ENCODE peak calls at places on chromosomes 1 and 21, in six cellular contexts. V, E, O, G, T and R are unnamed samples.

GRCh38 chr1:14815175-14815882 is 216.8 kb downstream of the KAZN start:
- DNase-seq in T (no peak), O (no peak), G (no peak), V (no peak), E (no peak), R (no peak)

GRCh38 chr1:115277276-115277675 is 60.8 kb downstream of the NGF start:
- DNase-seq in V (no peak), O (peak), T (no peak), E (no peak), G (no peak), R (no peak)

GRCh38 chr1:244074559-244075171 is 23.6 kb downstream of the ZBTB18 start:
- DNase-seq in V (no peak), T (peak), G (no peak), O (no peak), E (peak), R (no peak)

GRCh38 chr1:202888507-202889360 is at the start of gene RABIF:
- DNase-seq in E (peak), O (peak), G (peak), T (peak), V (peak), R (peak)

GRCh38 chr21:42093991-42094417 is 22.9 kb downstream of the UMODL1 start:
- DNase-seq in O (peak), G (no peak), V (peak), T (no peak), E (no peak), R (no peak)

GRCh38 chr1:101309334-101310221 is 72.8 kb downstream of the S1PR1 start:
- DNase-seq in E (peak), O (peak), T (peak), G (peak), V (no peak), R (peak)

GRCh38 chr1:98677288-98677687 is 15.8 kb downstream of the SNX7 start:
- DNase-seq in T (no peak), V (no peak), G (no peak), E (no peak), O (peak), R (no peak)

GRCh38 chr1:167564592-167564991 is 11.0 kb upstream of the CREG1 start:
- DNase-seq in E (no peak), G (no peak), T (no peak), V (no peak), O (no peak), R (no peak)

GRCh38 chr1:33455537-33456301 is 16.7 kb upstream of the ZSCAN20 start:
- DNase-seq in E (no peak), G (no peak), T (peak), O (peak), V (peak), R (peak)

GRCh38 chr1:208254376-208254775 is 10.2 kb upstream of the PLXNA2 start:
- DNase-seq in T (no peak), E (no peak), V (no peak), O (peak), G (no peak), R (no peak)

GRCh38 chr1:222654849-222655248 is 37.0 kb downstream of the MIA3 start:
- DNase-seq in V (no peak), O (peak), G (no peak), T (peak), E (peak), R (peak)

GRCh38 chr1:247447162-247447909 is 10.6 kb downstream of the OR2B11 start:
- DNase-seq in V (no peak), G (no peak), T (no peak), E (no peak), O (no peak), R (no peak)

GRCh38 chr1:12087797-12088314 is 24.8 kb downstream of the TNFRSF8 start:
- DNase-seq in V (no peak), E (peak), T (no peak), O (no peak), G (no peak), R (no peak)

GRCh38 chr1:171441278-171441677 is 44.1 kb upstream of the PRRC2C start:
- DNase-seq in E (no peak), T (no peak), O (peak), G (no peak), V (no peak), R (no peak)

GRCh38 chr1:68141801-68142440 is 90.4 kb downstream of the WLS start:
- DNase-seq in V (no peak), E (no peak), T (no peak), O (no peak), G (no peak), R (no peak)

GRCh38 chr1:155082301-155082940 is 3.8 kb downstream of the EFNA3 start:
- DNase-seq in V (no peak), O (no peak), T (no peak), E (no peak), G (no peak), R (no peak)

GRCh38 chr21:29205988-29206387 is 75.5 kb downstream of the MAP3K7CL start:
- DNase-seq in E (no peak), O (no peak), T (no peak), V (no peak), G (no peak), R (no peak)

GRCh38 chr1:91889717-91890459 is 3.9 kb upstream of the TGFBR3 start:
- DNase-seq in O (no peak), T (no peak), G (no peak), V (no peak), E (no peak), R (no peak)

GRCh38 chr1:12447849-12448312 is 170.1 kb downstream of the DHRS3 start:
- DNase-seq in E (no peak), T (no peak), G (no peak), O (peak), V (peak), R (no peak)

GRCh38 chr21:41852151-41852928 is 26.8 kb downstream of the PRDM15 start:
- DNase-seq in V (no peak), T (no peak), O (no peak), G (no peak), E (no peak), R (no peak)

GRCh38 chr1:43824795-43825194 is 108.8 kb upstream of the ARTN start:
- DNase-seq in O (no peak), G (no peak), E (no peak), T (no peak), V (no peak), R (no peak)

GRCh38 chr1:206489980-206490534 is 17.3 kb upstream of the RASSF5 start:
- DNase-seq in V (no peak), E (peak), O (peak), G (peak), T (peak), R (peak)

GRCh38 chr1:11466416-11466815 is 12.5 kb upstream of the DISP3 start:
- DNase-seq in E (no peak), T (no peak), G (no peak), V (no peak), O (no peak), R (no peak)

GRCh38 chr1:65813956-65814355 is 21.3 kb downstream of the PDE4B start:
- DNase-seq in E (no peak), O (no peak), V (no peak), G (no peak), T (no peak), R (no peak)

GRCh38 chr1:45490121-45490622 is 791 bp downstream of the TESK2 start:
- DNase-seq in O (peak), T (no peak), V (no peak), G (no peak), E (no peak), R (no peak)

GRCh38 chr1:21175670-21176581 is 771 bp downstream of the EIF4G3 start:
- DNase-seq in T (peak), V (no peak), G (peak), O (peak), E (peak), R (no peak)

GRCh38 chr1:36080236-36080635 is 3.7 kb upstream of the TEKT2 start:
- DNase-seq in V (no peak), T (no peak), E (no peak), G (no peak), O (no peak), R (no peak)

GRCh38 chr1:157198619-157199420 is 60.6 kb upstream of the ETV3 start:
- DNase-seq in T (no peak), O (no peak), V (no peak), G (no peak), E (no peak), R (no peak)

GRCh38 chr1:190067592-190067991 is 410.1 kb downstream of the BRINP3 start:
- DNase-seq in V (no peak), O (no peak), T (no peak), E (no peak), G (no peak), R (no peak)

GRCh38 chr1:240500681-240501080 is 111.3 kb downstream of the GREM2 start:
- DNase-seq in T (no peak), E (no peak), O (peak), V (no peak), G (no peak), R (no peak)